ENCODE peak calls at places on chromosomes 2 and 18, in eight cellular contexts. N is A549; G is naive thymus-derived CD8-positive, alpha-beta T cell; F is mesothelial cell of epicardium; J is bronchial epithelial cell; Q is GM13977; U is CD8-positive, alpha-beta memory T cell; K is IMR-90. I is an unnamed sample.

GRCh38 chr18:63848159-63848558 is 39.3 kb upstream of the SERPINB2 start:
- DNase-seq in K (peak), N (peak), J (peak), F (no peak), Q (no peak), U (no peak), G (no peak), I (no peak)

GRCh38 chr2:14524041-14524802 is 108.3 kb upstream of the LRATD1 start:
- DNase-seq in K (peak), F (no peak), G (no peak), Q (no peak), J (peak), U (no peak), N (no peak), I (no peak)

GRCh38 chr2:18345848-18346247 is 214.6 kb downstream of the RDH14 start:
- DNase-seq in Q (no peak), K (peak), F (no peak), U (no peak), G (no peak), N (no peak), J (peak), I (peak)

GRCh38 chr18:48754559-48754958 is 196.2 kb downstream of the SMAD7 start:
- DNase-seq in K (no peak), Q (no peak), J (no peak), G (no peak), U (no peak), F (no peak), N (no peak), I (no peak)

GRCh38 chr2:66434679-66435548 is at the start of gene MEIS1:
- DNase-seq in J (peak), G (no peak), U (no peak), Q (peak), F (peak), K (peak), N (peak), I (peak)

GRCh38 chr18:23225518-23225917 is 90.2 kb downstream of the CABLES1 start:
- DNase-seq in J (no peak), G (no peak), N (no peak), U (no peak), F (no peak), K (peak), Q (no peak), I (no peak)

GRCh38 chr2:182043861-182044260 is 58.2 kb downstream of the PPP1R1C start:
- DNase-seq in J (peak), G (no peak), K (no peak), Q (no peak), N (no peak), F (no peak), U (no peak), I (no peak)

GRCh38 chr18:36284671-36285295 is 12.7 kb upstream of the FHOD3 start:
- DNase-seq in Q (peak), K (peak), F (no peak), N (peak), U (peak), G (peak), J (peak), I (no peak)

GRCh38 chr2:173962036-173962435 is 3.1 kb downstream of the SP3 start:
- DNase-seq in J (peak), U (no peak), K (peak), F (no peak), Q (no peak), N (no peak), G (no peak), I (no peak)

GRCh38 chr2:138421315-138421970 is 80.1 kb upstream of the SPOPL start:
- DNase-seq in N (peak), K (peak), G (no peak), F (no peak), U (no peak), Q (no peak), J (peak), I (no peak)

GRCh38 chr2:112008910-112009485 is 46.1 kb upstream of the TMEM87B start:
- DNase-seq in G (no peak), F (no peak), K (no peak), N (no peak), J (no peak), U (no peak), Q (no peak), I (no peak)

GRCh38 chr2:54041135-54041534 is 70.3 kb upstream of the PSME4 start:
- DNase-seq in F (no peak), G (no peak), Q (no peak), K (no peak), N (no peak), U (no peak), J (peak), I (no peak)

GRCh38 chr2:101238930-101239759 is 13.5 kb upstream of the CNOT11 start:
- DNase-seq in Q (no peak), F (no peak), G (no peak), N (peak), K (no peak), U (no peak), J (peak), I (peak)

GRCh38 chr2:169790581-169790980 is 8.1 kb upstream of the SSB start:
- DNase-seq in N (no peak), F (no peak), Q (no peak), J (no peak), G (no peak), U (no peak), K (no peak), I (no peak)

GRCh38 chr2:26034597-26035067 is 748 bp downstream of the RAB10 start:
- DNase-seq in K (peak), N (peak), F (no peak), G (peak), J (no peak), U (no peak), Q (no peak), I (no peak)

GRCh38 chr2:11393711-11394236 is 49.3 kb upstream of the ROCK2 start:
- DNase-seq in U (no peak), F (no peak), G (no peak), K (peak), Q (no peak), N (no peak), J (no peak), I (no peak)

GRCh38 chr18:5414546-5414945 is 119.0 kb upstream of the ZBTB14 start:
- DNase-seq in U (no peak), Q (no peak), J (no peak), N (no peak), F (no peak), K (no peak), G (no peak), I (no peak)

GRCh38 chr18:27239669-27240068 is 54.6 kb upstream of the CHST9 start:
- DNase-seq in Q (no peak), N (no peak), F (no peak), G (no peak), U (no peak), K (no peak), J (no peak), I (no peak)

GRCh38 chr2:31052284-31052683 is 86.0 kb downstream of the GALNT14 start:
- DNase-seq in N (no peak), F (no peak), Q (no peak), U (no peak), G (no peak), K (no peak), J (no peak), I (no peak)

GRCh38 chr2:71876542-71877451 is 270.9 kb downstream of the CYP26B1 start:
- DNase-seq in N (no peak), K (no peak), F (no peak), G (no peak), J (no peak), U (no peak), Q (no peak), I (no peak)